ENCODE peak calls at places on chromosomes 3 and 15, in ten cellular contexts. C is retina; K is A172; I is glutamatergic neuron; X is HS-5; T is NCI-H446; J is prostate gland; A is stomach; Z is suprapubic skin; D is stimulated activated CD8-positive, alpha-beta memory T cell treated with anti-CD3 and anti-CD28 coated beads, Interleukin-7, amount 100 ng/mL, for 48 hours. S is an unnamed sample.

GRCh38 chr3:160473233-160473632 is 23.6 kb upstream of the TRIM59 start:
- DNase-seq in C (no peak), K (no peak), I (no peak), X (no peak), T (no peak), J (no peak), A (no peak), Z (no peak), D (no peak), S (no peak)

GRCh38 chr15:30023798-30024295 is 58.9 kb upstream of the GOLGA8J start:
- DNase-seq in C (no peak), K (no peak), I (no peak), X (no peak), T (no peak), J (no peak), A (no peak), Z (no peak), D (no peak), S (no peak)

GRCh38 chr15:53752406-53752805 is 7.1 kb downstream of the WDR72 start:
- DNase-seq in C (no peak), K (no peak), I (no peak), X (no peak), T (no peak), J (no peak), A (no peak), Z (no peak), D (no peak), S (no peak)

GRCh38 chr15:30962079-30962478 is 29.3 kb downstream of the MTMR10 start:
- DNase-seq in C (no peak), K (no peak), I (no peak), X (no peak), T (peak; percentile 90), J (peak; percentile 47), A (no peak), Z (no peak), D (no peak), S (no peak)

GRCh38 chr3:56682458-56683121 is 475 bp downstream of the TASOR start:
- DNase-seq in C (peak; percentile 95), K (peak; percentile 54), I (peak; percentile 82), X (peak; percentile 41), T (peak; percentile 58), J (peak; percentile 65), A (peak; percentile 74), Z (peak; percentile 86), D (peak; percentile 60), S (peak; percentile 83)

GRCh38 chr15:67700023-67700422 is 125.3 kb upstream of the SKOR1 start:
- DNase-seq in C (no peak), K (peak; percentile 44), I (no peak), X (peak; percentile 20), T (peak; percentile 0), J (no peak), A (no peak), Z (no peak), D (no peak), S (no peak)

GRCh38 chr3:153373571-153373970 is 211.5 kb downstream of the RAP2B start:
- DNase-seq in C (no peak), K (no peak), I (no peak), X (no peak), T (no peak), J (no peak), A (no peak), Z (no peak), D (no peak), S (no peak)

GRCh38 chr3:126659915-126660886 is 5.3 kb upstream of the TXNRD3 start:
- DNase-seq in C (no peak), K (no peak), I (no peak), X (no peak), T (no peak), J (no peak), A (no peak), Z (no peak), D (no peak), S (no peak)

GRCh38 chr15:45326776-45327175 is 51.6 kb downstream of the GATM start:
- DNase-seq in C (peak; percentile 14), K (no peak), I (no peak), X (no peak), T (peak; percentile 1), J (no peak), A (no peak), Z (no peak), D (no peak), S (no peak)

GRCh38 chr3:192915306-192915705 is 2.4 kb downstream of the MB21D2 start:
- DNase-seq in C (peak; percentile 39), K (peak; percentile 71), I (peak; percentile 41), X (no peak), T (no peak), J (no peak), A (no peak), Z (no peak), D (no peak), S (no peak)

GRCh38 chr15:99090938-99091337 is 13.9 kb upstream of the SYNM start:
- DNase-seq in C (no peak), K (no peak), I (no peak), X (no peak), T (peak; percentile 26), J (no peak), A (no peak), Z (no peak), D (no peak), S (no peak)

GRCh38 chr3:108818404-108818803 is 4.2 kb upstream of the TRAT1 start:
- DNase-seq in C (no peak), K (peak; percentile 34), I (no peak), X (no peak), T (no peak), J (no peak), A (peak; percentile 28), Z (no peak), D (no peak), S (peak; percentile 61)

GRCh38 chr3:86563358-86563970 is 427.5 kb downstream of the VGLL3 start:
- DNase-seq in C (peak; percentile 12), K (peak; percentile 38), I (no peak), X (peak; percentile 29), T (peak; percentile 50), J (no peak), A (no peak), Z (no peak), D (no peak), S (no peak)

GRCh38 chr3:150377601-150378466 is 30.3 kb upstream of the TSC22D2 start:
- DNase-seq in C (no peak), K (no peak), I (no peak), X (no peak), T (no peak), J (no peak), A (no peak), Z (no peak), D (no peak), S (no peak)

GRCh38 chr3:136236109-136236508 is 14.0 kb upstream of the PCCB start:
- DNase-seq in C (no peak), K (no peak), I (no peak), X (no peak), T (no peak), J (no peak), A (no peak), Z (no peak), D (no peak), S (no peak)

GRCh38 chr3:113697192-113698090 is 999 bp upstream of the USF3 start:
- DNase-seq in C (no peak), K (no peak), I (peak; percentile 22), X (no peak), T (peak; percentile 26), J (peak; percentile 40), A (no peak), Z (peak; percentile 68), D (no peak), S (peak; percentile 60)

GRCh38 chr15:36936652-36937051 is 163.7 kb downstream of the MEIS2 start:
- DNase-seq in C (no peak), K (no peak), I (no peak), X (no peak), T (no peak), J (no peak), A (no peak), Z (no peak), D (no peak), S (no peak)

GRCh38 chr15:75684648-75685047 is 28.0 kb downstream of the CSPG4 start:
- DNase-seq in C (no peak), K (no peak), I (no peak), X (no peak), T (no peak), J (no peak), A (no peak), Z (no peak), D (no peak), S (no peak)

GRCh38 chr3:194472290-194472920 is 14.4 kb downstream of the ATP13A3 start:
- DNase-seq in C (no peak), K (peak; percentile 57), I (no peak), X (peak; percentile 35), T (peak; percentile 79), J (peak; percentile 46), A (no peak), Z (no peak), D (no peak), S (no peak)

GRCh38 chr3:183815565-183815943 is 9.8 kb downstream of the MAP6D1 start:
- DNase-seq in C (no peak), K (no peak), I (no peak), X (no peak), T (no peak), J (no peak), A (no peak), Z (no peak), D (no peak), S (no peak)

GRCh38 chr3:171417813-171418212 is 42.4 kb downstream of the TNIK start:
- DNase-seq in C (no peak), K (peak; percentile 59), I (no peak), X (peak; percentile 58), T (no peak), J (no peak), A (no peak), Z (no peak), D (no peak), S (no peak)

GRCh38 chr3:37559461-37559860 is 302.2 kb upstream of the CTDSPL start:
- DNase-seq in C (no peak), K (peak; percentile 66), I (no peak), X (peak; percentile 73), T (no peak), J (no peak), A (no peak), Z (no peak), D (no peak), S (no peak)

GRCh38 chr3:481680-482079 is 285.1 kb downstream of the CHL1 start:
- DNase-seq in C (no peak), K (no peak), I (no peak), X (no peak), T (no peak), J (no peak), A (no peak), Z (no peak), D (no peak), S (no peak)

GRCh38 chr3:100048248-100048647 is 66.1 kb downstream of the FILIP1L start:
- DNase-seq in C (no peak), K (no peak), I (no peak), X (no peak), T (no peak), J (no peak), A (no peak), Z (no peak), D (no peak), S (no peak)

GRCh38 chr15:51874751-51875644 is 45.5 kb downstream of the TMOD3 start:
- DNase-seq in C (no peak), K (peak; percentile 95), I (no peak), X (peak; percentile 99), T (peak; percentile 79), J (no peak), A (peak; percentile 31), Z (no peak), D (no peak), S (peak; percentile 49)

GRCh38 chr15:45129651-45130129 is at the start of the genes DUOX1 and DUOXA1:
- DNase-seq in C (no peak), K (no peak), I (no peak), X (no peak), T (no peak), J (peak; percentile 74), A (peak; percentile 85), Z (no peak), D (no peak), S (peak; percentile 67)

S was measured in colonic mucosa.